ENCODE peak calls at places on chromosomes 1 and 21, in eight cellular contexts. One of them, this sample, is unnamed.

GRCh38 chr1:181318022-181318857 is 165.1 kb upstream of the CACNA1E start:
- DNase-seq in NCI-H1436: no peak
- DNase-seq in activated CD4-positive, alpha-beta memory T cell treated with anti-CD3 and anti-CD28 coated beads, Interleukin-2, amount 10 ng/mL, durations not matched to agents 7 days and 5 days: no peak
- DNase-seq in uterus: no peak
- DNase-seq in progenitor cell of endocrine pancreas: no peak
- DNase-seq in cortex of kidney: no peak
- DNase-seq in activated naive CD4-positive, alpha-beta T cell: no peak
- DNase-seq in brain pericyte: no peak
- DNase-seq in this sample: no peak

GRCh38 chr1:198776602-198777029 is 137.8 kb downstream of the PTPRC start:
- DNase-seq in NCI-H1436: no peak
- DNase-seq in activated CD4-positive, alpha-beta memory T cell treated with anti-CD3 and anti-CD28 coated beads, Interleukin-2, amount 10 ng/mL, durations not matched to agents 7 days and 5 days: no peak
- DNase-seq in uterus: no peak
- DNase-seq in cortex of kidney: no peak
- DNase-seq in progenitor cell of endocrine pancreas: no peak
- DNase-seq in brain pericyte: no peak
- DNase-seq in activated naive CD4-positive, alpha-beta T cell: no peak
- DNase-seq in this sample: no peak

GRCh38 chr1:42186172-42186571 is 21.6 kb upstream of the GUCA2A start:
- DNase-seq in progenitor cell of endocrine pancreas: no peak
- DNase-seq in activated naive CD4-positive, alpha-beta T cell: no peak
- DNase-seq in NCI-H1436: no peak
- DNase-seq in cortex of kidney: no peak
- DNase-seq in activated CD4-positive, alpha-beta memory T cell treated with anti-CD3 and anti-CD28 coated beads, Interleukin-2, amount 10 ng/mL, durations not matched to agents 7 days and 5 days: no peak
- DNase-seq in uterus: no peak
- DNase-seq in brain pericyte: no peak
- DNase-seq in this sample: no peak

GRCh38 chr1:203450541-203451149 is 25.0 kb upstream of the PRELP start:
- DNase-seq in brain pericyte: no peak
- DNase-seq in activated CD4-positive, alpha-beta memory T cell treated with anti-CD3 and anti-CD28 coated beads, Interleukin-2, amount 10 ng/mL, durations not matched to agents 7 days and 5 days: no peak
- DNase-seq in progenitor cell of endocrine pancreas: no peak
- DNase-seq in cortex of kidney: no peak
- DNase-seq in NCI-H1436: no peak
- DNase-seq in uterus: no peak
- DNase-seq in activated naive CD4-positive, alpha-beta T cell: no peak
- DNase-seq in this sample: no peak

GRCh38 chr21:27688773-27689172 is 721.9 kb upstream of the ADAMTS5 start:
- DNase-seq in brain pericyte: no peak
- DNase-seq in uterus: no peak
- DNase-seq in NCI-H1436: no peak
- DNase-seq in activated CD4-positive, alpha-beta memory T cell treated with anti-CD3 and anti-CD28 coated beads, Interleukin-2, amount 10 ng/mL, durations not matched to agents 7 days and 5 days: no peak
- DNase-seq in activated naive CD4-positive, alpha-beta T cell: no peak
- DNase-seq in progenitor cell of endocrine pancreas: no peak
- DNase-seq in cortex of kidney: no peak
- DNase-seq in this sample: no peak

GRCh38 chr1:25895365-25895990 is 10.7 kb downstream of the STMN1 start:
- DNase-seq in activated CD4-positive, alpha-beta memory T cell treated with anti-CD3 and anti-CD28 coated beads, Interleukin-2, amount 10 ng/mL, durations not matched to agents 7 days and 5 days: peak
- DNase-seq in activated naive CD4-positive, alpha-beta T cell: peak
- DNase-seq in cortex of kidney: peak
- DNase-seq in uterus: peak
- DNase-seq in brain pericyte: peak
- DNase-seq in NCI-H1436: peak
- DNase-seq in progenitor cell of endocrine pancreas: peak
- DNase-seq in this sample: peak

GRCh38 chr21:33811147-33812024 is 104.2 kb downstream of the ATP5PO start:
- DNase-seq in NCI-H1436: no peak
- DNase-seq in cortex of kidney: no peak
- DNase-seq in activated CD4-positive, alpha-beta memory T cell treated with anti-CD3 and anti-CD28 coated beads, Interleukin-2, amount 10 ng/mL, durations not matched to agents 7 days and 5 days: no peak
- DNase-seq in uterus: no peak
- DNase-seq in activated naive CD4-positive, alpha-beta T cell: no peak
- DNase-seq in brain pericyte: no peak
- DNase-seq in progenitor cell of endocrine pancreas: no peak
- DNase-seq in this sample: no peak

GRCh38 chr1:205578780-205579571 is 52.8 kb downstream of the ELK4 start:
- DNase-seq in progenitor cell of endocrine pancreas: no peak
- DNase-seq in uterus: no peak
- DNase-seq in activated CD4-positive, alpha-beta memory T cell treated with anti-CD3 and anti-CD28 coated beads, Interleukin-2, amount 10 ng/mL, durations not matched to agents 7 days and 5 days: no peak
- DNase-seq in activated naive CD4-positive, alpha-beta T cell: no peak
- DNase-seq in cortex of kidney: no peak
- DNase-seq in brain pericyte: no peak
- DNase-seq in NCI-H1436: peak
- DNase-seq in this sample: no peak

GRCh38 chr1:16171314-16172223 is 15.7 kb upstream of the EPHA2 start:
- DNase-seq in NCI-H1436: no peak
- DNase-seq in uterus: no peak
- DNase-seq in progenitor cell of endocrine pancreas: no peak
- DNase-seq in brain pericyte: no peak
- DNase-seq in cortex of kidney: no peak
- DNase-seq in activated naive CD4-positive, alpha-beta T cell: no peak
- DNase-seq in activated CD4-positive, alpha-beta memory T cell treated with anti-CD3 and anti-CD28 coated beads, Interleukin-2, amount 10 ng/mL, durations not matched to agents 7 days and 5 days: no peak
- DNase-seq in this sample: no peak

GRCh38 chr1:179774033-179774432 is 30.9 kb downstream of the FAM163A start:
- DNase-seq in brain pericyte: no peak
- DNase-seq in NCI-H1436: peak
- DNase-seq in activated naive CD4-positive, alpha-beta T cell: no peak
- DNase-seq in cortex of kidney: no peak
- DNase-seq in progenitor cell of endocrine pancreas: no peak
- DNase-seq in uterus: no peak
- DNase-seq in activated CD4-positive, alpha-beta memory T cell treated with anti-CD3 and anti-CD28 coated beads, Interleukin-2, amount 10 ng/mL, durations not matched to agents 7 days and 5 days: no peak
- DNase-seq in this sample: no peak

GRCh38 chr1:66445492-66446181 is 88.3 kb upstream of the SGIP1 start:
- DNase-seq in activated naive CD4-positive, alpha-beta T cell: peak
- DNase-seq in NCI-H1436: no peak
- DNase-seq in cortex of kidney: no peak
- DNase-seq in uterus: no peak
- DNase-seq in brain pericyte: no peak
- DNase-seq in progenitor cell of endocrine pancreas: no peak
- DNase-seq in activated CD4-positive, alpha-beta memory T cell treated with anti-CD3 and anti-CD28 coated beads, Interleukin-2, amount 10 ng/mL, durations not matched to agents 7 days and 5 days: peak
- DNase-seq in this sample: no peak

GRCh38 chr1:148362141-148362929 is 120.8 kb downstream of the PPIAL4G start:
- DNase-seq in brain pericyte: no peak
- DNase-seq in NCI-H1436: no peak
- DNase-seq in progenitor cell of endocrine pancreas: no peak
- DNase-seq in activated CD4-positive, alpha-beta memory T cell treated with anti-CD3 and anti-CD28 coated beads, Interleukin-2, amount 10 ng/mL, durations not matched to agents 7 days and 5 days: peak
- DNase-seq in activated naive CD4-positive, alpha-beta T cell: no peak
- DNase-seq in cortex of kidney: no peak
- DNase-seq in uterus: no peak
- DNase-seq in this sample: peak

GRCh38 chr1:107309962-107310361 is 169.1 kb downstream of the NTNG1 start:
- DNase-seq in activated CD4-positive, alpha-beta memory T cell treated with anti-CD3 and anti-CD28 coated beads, Interleukin-2, amount 10 ng/mL, durations not matched to agents 7 days and 5 days: no peak
- DNase-seq in uterus: no peak
- DNase-seq in NCI-H1436: no peak
- DNase-seq in progenitor cell of endocrine pancreas: no peak
- DNase-seq in cortex of kidney: no peak
- DNase-seq in brain pericyte: no peak
- DNase-seq in activated naive CD4-positive, alpha-beta T cell: no peak
- DNase-seq in this sample: no peak